ENCODE peak calls at places on chromosomes 13 and 19, in eight cellular contexts. Q is progenitor cell of endocrine pancreas, M is AG09309, U is lower leg skin, C is heart right ventricle, V is astrocyte of the spinal cord, O is AG04449, E is neural progenitor cell. D is an unnamed sample.
A peak's percentile ranks its signal among the peaks of the same experiment; 100 is the strongest.

GRCh38 chr19:1691589-1692290 is 39.3 kb upstream of the TCF3 start:
- DNase-seq in E (no peak), U (no peak), C (no peak), V (no peak), Q (no peak), O (no peak), M (no peak), D (no peak)

GRCh38 chr13:114111577-114111976 is 20.8 kb downstream of the RASA3 start:
- DNase-seq in V (peak; percentile 42), M (no peak), C (no peak), E (no peak), U (no peak), Q (no peak), O (no peak), D (no peak)

GRCh38 chr19:43735957-43736356 is 18.8 kb downstream of the SMG9 start:
- DNase-seq in U (no peak), Q (no peak), M (no peak), E (no peak), C (no peak), O (peak; percentile 71), V (peak; percentile 45), D (no peak)

GRCh38 chr19:7676376-7676775 is 514 bp upstream of the MCEMP1 start:
- DNase-seq in U (peak; percentile 38), E (no peak), O (no peak), V (no peak), M (no peak), Q (no peak), C (no peak), D (no peak)

GRCh38 chr13:110308377-110309158 is 1.5 kb downstream of the COL4A2 start:
- DNase-seq in E (peak; percentile 84), U (no peak), M (no peak), V (peak; percentile 72), C (no peak), Q (peak; percentile 39), O (no peak), D (no peak)

GRCh38 chr19:54002495-54003315 is 11.3 kb downstream of the CACNG6 start:
- DNase-seq in E (no peak), Q (no peak), O (no peak), V (no peak), C (no peak), M (no peak), U (no peak), D (peak; percentile 10)

GRCh38 chr19:46466536-46467199 is 4.7 kb downstream of the PNMA8A start:
- DNase-seq in M (no peak), E (no peak), Q (no peak), U (no peak), C (peak; percentile 33), O (peak; percentile 37), V (peak; percentile 91), D (no peak)

GRCh38 chr13:112752211-112752610 is 62.4 kb downstream of the ATP11A start:
- DNase-seq in V (no peak), M (no peak), Q (no peak), C (no peak), O (no peak), U (no peak), E (no peak), D (no peak)

GRCh38 chr13:100396771-100397170 is 191.8 kb downstream of the GGACT start:
- DNase-seq in O (no peak), M (no peak), C (no peak), V (no peak), U (no peak), E (peak; percentile 62), Q (no peak), D (no peak)

GRCh38 chr19:8811315-8812172 is 20.6 kb downstream of the ZNF558 start:
- DNase-seq in C (no peak), O (no peak), V (peak; percentile 28), Q (no peak), U (no peak), E (no peak), M (no peak), D (no peak)

GRCh38 chr19:9128171-9128570 is 1.4 kb upstream of the OR7G3 start:
- DNase-seq in Q (no peak), U (no peak), O (no peak), M (no peak), E (no peak), V (peak; percentile 24), C (no peak), D (no peak)

GRCh38 chr19:18107235-18108083 is 9.9 kb downstream of the MAST3 start:
- DNase-seq in M (no peak), E (no peak), O (no peak), U (no peak), Q (no peak), V (no peak), C (no peak), D (no peak)

GRCh38 chr19:14385492-14385891 is 4.2 kb downstream of the ADGRE5 start:
- DNase-seq in O (no peak), Q (no peak), V (no peak), E (no peak), U (no peak), C (no peak), M (no peak), D (no peak)

GRCh38 chr13:24982333-24982999 is 113.5 kb upstream of the PABPC3 start:
- DNase-seq in M (no peak), E (no peak), C (peak; percentile 48), Q (no peak), U (no peak), V (no peak), O (no peak), D (no peak)

GRCh38 chr13:109964164-109964563 is 177.8 kb upstream of the IRS2 start:
- DNase-seq in O (no peak), U (no peak), C (no peak), V (no peak), E (no peak), M (no peak), Q (no peak), D (no peak)

GRCh38 chr13:42266464-42266863 is 5.5 kb upstream of the AKAP11 start:
- DNase-seq in U (no peak), O (peak; percentile 16), M (no peak), V (peak; percentile 55), C (no peak), Q (no peak), E (no peak), D (no peak)

GRCh38 chr19:1577929-1578618 is 9.9 kb upstream of the MEX3D start:
- DNase-seq in C (no peak), M (no peak), Q (no peak), V (no peak), U (no peak), O (no peak), E (no peak), D (no peak)

GRCh38 chr13:34001357-34001756 is 183.4 kb downstream of the RFC3 start:
- DNase-seq in E (no peak), Q (no peak), U (no peak), O (no peak), M (no peak), C (no peak), V (no peak), D (no peak)

GRCh38 chr19:4579389-4579788 is 19.9 kb upstream of the SEMA6B start:
- DNase-seq in Q (no peak), V (no peak), O (no peak), M (no peak), U (no peak), C (no peak), E (no peak), D (no peak)

DNA sequence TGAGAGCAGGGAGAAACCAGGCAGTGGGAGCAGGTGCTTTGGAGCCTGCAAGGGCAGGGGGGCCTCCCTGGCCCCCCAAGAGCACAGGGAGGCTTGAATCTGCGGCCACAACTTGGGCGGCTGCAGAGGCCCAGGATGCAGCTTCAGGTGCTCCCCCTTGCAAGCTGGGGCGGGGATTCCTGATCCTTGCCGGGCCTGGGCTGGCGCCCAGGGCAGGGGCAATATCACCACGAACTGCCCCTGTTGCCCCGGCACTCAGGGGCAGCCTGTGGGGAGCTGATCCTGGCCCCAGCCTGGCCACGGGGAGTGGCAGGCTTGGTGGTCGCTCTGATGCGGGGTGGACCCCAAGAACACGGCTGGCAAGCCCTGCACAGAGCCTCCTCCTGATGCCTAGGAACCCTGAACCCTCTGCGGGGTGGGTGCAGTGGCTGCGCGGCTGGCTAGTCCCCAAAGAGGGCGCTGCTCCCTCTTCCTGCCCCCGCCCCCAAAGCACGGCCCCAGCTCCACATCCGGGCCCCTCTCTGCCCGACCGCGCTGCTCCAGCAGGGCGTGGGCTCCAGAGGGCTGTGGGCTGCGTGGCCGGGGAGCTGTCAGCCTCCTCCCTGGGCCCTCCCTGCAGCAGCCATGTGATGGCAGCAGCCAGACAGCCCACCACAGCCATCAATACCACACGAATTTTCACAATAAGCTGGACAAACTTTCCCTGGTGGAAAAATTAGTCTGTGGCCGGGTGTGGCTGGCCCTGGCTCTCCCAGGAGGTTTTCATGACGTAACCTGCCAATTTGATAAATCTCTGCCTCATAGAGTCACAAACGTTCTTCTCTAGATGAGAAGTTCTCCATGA is 21.0 kb downstream of the TNFSF9 start:
- DNase-seq in E (peak; percentile 83), C (peak; percentile 26), M (no peak), U (no peak), O (no peak), Q (peak; percentile 42), V (no peak), D (no peak)
- TF ChIP-seq CTCF in E (peak; percentile 66), C (no peak), M (no peak), U (no peak), O (no peak), Q (peak; percentile 57), V (no peak), D (no peak)

GRCh38 chr13:54637377-54637776 is 1608.8 kb downstream of the OLFM4 start:
- DNase-seq in E (peak; percentile 56), Q (no peak), U (no peak), V (peak; percentile 19), C (no peak), O (no peak), M (no peak), D (no peak)
- TF ChIP-seq CTCF in E (no peak), Q (no peak), U (no peak), V (no peak), C (no peak), O (no peak), M (no peak), D (no peak)

DNA sequence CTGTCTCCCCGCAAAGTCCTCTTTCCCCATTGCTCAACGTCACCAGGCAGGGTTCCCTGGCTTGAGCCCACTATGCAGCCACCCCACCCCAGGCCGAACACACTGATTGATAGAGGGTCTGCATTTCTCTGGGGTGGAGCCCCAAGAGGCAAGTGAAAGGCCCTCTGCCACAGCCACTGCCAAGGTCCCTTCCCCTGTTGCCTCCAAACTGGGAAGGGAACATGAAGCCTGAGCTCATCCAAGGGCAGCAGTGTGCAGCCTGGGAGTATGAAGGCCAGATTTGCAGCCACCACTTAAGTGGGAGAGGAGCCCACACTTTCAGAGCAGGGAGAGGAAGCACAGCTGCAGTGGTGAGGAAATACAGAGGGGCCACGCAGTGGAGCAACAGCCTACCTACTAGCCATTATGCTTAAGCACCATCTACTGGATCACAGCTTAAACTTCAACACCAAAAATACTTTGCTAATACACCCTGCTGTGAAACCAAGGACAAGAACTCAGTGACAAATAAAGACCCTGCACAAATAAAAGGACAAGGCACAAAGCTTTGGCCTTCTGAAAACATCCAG is 48.6 kb downstream of the UBL3 start:
- DNase-seq in O (no peak), Q (no peak), M (no peak), V (no peak), U (no peak), C (no peak), E (no peak), D (no peak)
- TF ChIP-seq CTCF in O (no peak), Q (no peak), M (peak; percentile 8), V (no peak), U (no peak), C (no peak), E (no peak), D (no peak)

DNA sequence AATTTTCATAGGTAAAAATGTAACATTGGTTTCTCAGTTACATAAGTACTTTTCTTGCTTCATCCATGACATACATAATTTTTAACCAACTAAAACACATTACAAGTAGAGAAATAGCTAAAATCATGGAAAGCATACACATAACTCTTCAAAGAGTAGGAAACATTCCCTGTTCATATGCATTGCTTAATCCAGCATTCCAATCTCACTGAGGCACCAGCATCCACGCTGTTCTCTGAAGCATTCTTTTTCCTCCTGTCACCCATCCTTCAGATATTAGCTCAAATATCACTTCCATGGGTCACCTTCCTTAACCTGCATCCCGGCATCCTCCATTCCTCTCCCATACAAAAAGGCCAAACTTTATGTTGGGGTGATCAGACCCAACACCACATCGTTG is 79.1 kb downstream of the ZNF254 start:
- DNase-seq in O (no peak), V (no peak), E (no peak), Q (no peak), M (no peak), C (no peak), U (no peak), D (no peak)
- TF ChIP-seq CTCF in O (no peak), V (no peak), E (no peak), Q (no peak), M (no peak), C (no peak), U (no peak), D (no peak)

D was measured in D721Med.